ENCODE peak calls at places on chromosomes 12 and 14, in ten cellular contexts. One of them, this sample, is unnamed.

GRCh38 chr14:95482967-95483842 is 33.2 kb downstream of the SYNE3 start:
- DNase-seq in cardiac muscle cell: no peak
- DNase-seq in upper lobe of right lung: no peak
- DNase-seq in activated CD8-positive, alpha-beta T cell treated with anti-CD3 and anti-CD28 coated beads for 36 hours: no peak
- DNase-seq in astrocyte of the cerebellum: peak
- DNase-seq in body of pancreas: peak
- DNase-seq in astrocyte of the spinal cord: peak
- DNase-seq in tibial nerve: peak
- DNase-seq in HL-60: no peak
- DNase-seq in A549: peak
- DNase-seq in this sample: no peak

GRCh38 chr12:109877504-109878246 is 2.7 kb downstream of the GLTP start:
- DNase-seq in A549: no peak
- DNase-seq in upper lobe of right lung: no peak
- DNase-seq in cardiac muscle cell: no peak
- DNase-seq in astrocyte of the cerebellum: no peak
- DNase-seq in HL-60: no peak
- DNase-seq in activated CD8-positive, alpha-beta T cell treated with anti-CD3 and anti-CD28 coated beads for 36 hours: no peak
- DNase-seq in astrocyte of the spinal cord: no peak
- DNase-seq in body of pancreas: no peak
- DNase-seq in tibial nerve: no peak
- DNase-seq in this sample: no peak

GRCh38 chr12:121579190-121579791 is 1.5 kb downstream of the KDM2B start:
- DNase-seq in A549: no peak
- DNase-seq in astrocyte of the spinal cord: no peak
- DNase-seq in HL-60: peak
- DNase-seq in astrocyte of the cerebellum: no peak
- DNase-seq in cardiac muscle cell: peak
- DNase-seq in tibial nerve: peak
- DNase-seq in upper lobe of right lung: peak
- DNase-seq in activated CD8-positive, alpha-beta T cell treated with anti-CD3 and anti-CD28 coated beads for 36 hours: peak
- DNase-seq in body of pancreas: peak
- DNase-seq in this sample: peak

GRCh38 chr12:63991036-63991547 is 146.6 kb downstream of the SRGAP1 start:
- DNase-seq in HL-60: no peak
- DNase-seq in astrocyte of the spinal cord: no peak
- DNase-seq in astrocyte of the cerebellum: no peak
- DNase-seq in upper lobe of right lung: no peak
- DNase-seq in body of pancreas: no peak
- DNase-seq in A549: no peak
- DNase-seq in activated CD8-positive, alpha-beta T cell treated with anti-CD3 and anti-CD28 coated beads for 36 hours: no peak
- DNase-seq in cardiac muscle cell: no peak
- DNase-seq in tibial nerve: no peak
- DNase-seq in this sample: no peak

GRCh38 chr12:14577344-14577743 is 9.7 kb upstream of the PLBD1 start:
- DNase-seq in astrocyte of the spinal cord: peak
- DNase-seq in tibial nerve: no peak
- DNase-seq in astrocyte of the cerebellum: peak
- DNase-seq in cardiac muscle cell: no peak
- DNase-seq in upper lobe of right lung: no peak
- DNase-seq in activated CD8-positive, alpha-beta T cell treated with anti-CD3 and anti-CD28 coated beads for 36 hours: no peak
- DNase-seq in body of pancreas: no peak
- DNase-seq in HL-60: peak
- DNase-seq in A549: no peak
- DNase-seq in this sample: no peak

GRCh38 chr14:50821471-50822464 is 9.2 kb downstream of the NIN start:
- DNase-seq in upper lobe of right lung: peak
- DNase-seq in astrocyte of the spinal cord: no peak
- DNase-seq in cardiac muscle cell: no peak
- DNase-seq in tibial nerve: no peak
- DNase-seq in astrocyte of the cerebellum: no peak
- DNase-seq in activated CD8-positive, alpha-beta T cell treated with anti-CD3 and anti-CD28 coated beads for 36 hours: peak
- DNase-seq in HL-60: peak
- DNase-seq in body of pancreas: no peak
- DNase-seq in A549: no peak
- DNase-seq in this sample: peak

GRCh38 chr12:1488908-1489381 is 105.4 kb downstream of the FBXL14 start:
- DNase-seq in astrocyte of the spinal cord: no peak
- DNase-seq in body of pancreas: no peak
- DNase-seq in activated CD8-positive, alpha-beta T cell treated with anti-CD3 and anti-CD28 coated beads for 36 hours: peak
- DNase-seq in HL-60: peak
- DNase-seq in A549: no peak
- DNase-seq in tibial nerve: no peak
- DNase-seq in upper lobe of right lung: no peak
- DNase-seq in cardiac muscle cell: no peak
- DNase-seq in astrocyte of the cerebellum: no peak
- DNase-seq in this sample: no peak

GRCh38 chr12:54859502-54859901 is 5.2 kb downstream of the MUCL1 start:
- DNase-seq in activated CD8-positive, alpha-beta T cell treated with anti-CD3 and anti-CD28 coated beads for 36 hours: no peak
- DNase-seq in cardiac muscle cell: no peak
- DNase-seq in HL-60: no peak
- DNase-seq in upper lobe of right lung: no peak
- DNase-seq in A549: no peak
- DNase-seq in astrocyte of the cerebellum: no peak
- DNase-seq in body of pancreas: no peak
- DNase-seq in astrocyte of the spinal cord: no peak
- DNase-seq in tibial nerve: no peak
- DNase-seq in this sample: no peak

GRCh38 chr12:89251326-89252237 is 100.7 kb downstream of the DUSP6 start:
- DNase-seq in astrocyte of the spinal cord: no peak
- DNase-seq in activated CD8-positive, alpha-beta T cell treated with anti-CD3 and anti-CD28 coated beads for 36 hours: no peak
- DNase-seq in cardiac muscle cell: no peak
- DNase-seq in tibial nerve: no peak
- DNase-seq in A549: no peak
- DNase-seq in body of pancreas: no peak
- DNase-seq in astrocyte of the cerebellum: no peak
- DNase-seq in HL-60: no peak
- DNase-seq in upper lobe of right lung: no peak
- DNase-seq in this sample: no peak

GRCh38 chr12:92552412-92553108 is 150.2 kb upstream of the PLEKHG7 start:
- DNase-seq in HL-60: no peak
- DNase-seq in body of pancreas: no peak
- DNase-seq in tibial nerve: no peak
- DNase-seq in astrocyte of the spinal cord: no peak
- DNase-seq in astrocyte of the cerebellum: no peak
- DNase-seq in upper lobe of right lung: no peak
- DNase-seq in activated CD8-positive, alpha-beta T cell treated with anti-CD3 and anti-CD28 coated beads for 36 hours: no peak
- DNase-seq in A549: no peak
- DNase-seq in cardiac muscle cell: peak
- DNase-seq in this sample: no peak

GRCh38 chr12:45336331-45336730 is 120.4 kb downstream of the ANO6 start:
- DNase-seq in astrocyte of the cerebellum: peak
- DNase-seq in upper lobe of right lung: no peak
- DNase-seq in cardiac muscle cell: no peak
- DNase-seq in tibial nerve: no peak
- DNase-seq in HL-60: no peak
- DNase-seq in A549: no peak
- DNase-seq in activated CD8-positive, alpha-beta T cell treated with anti-CD3 and anti-CD28 coated beads for 36 hours: no peak
- DNase-seq in body of pancreas: no peak
- DNase-seq in astrocyte of the spinal cord: peak
- DNase-seq in this sample: no peak

GRCh38 chr14:64634558-64634957 is 69.7 kb upstream of the PLEKHG3 start:
- DNase-seq in upper lobe of right lung: no peak
- DNase-seq in cardiac muscle cell: no peak
- DNase-seq in tibial nerve: no peak
- DNase-seq in body of pancreas: no peak
- DNase-seq in A549: no peak
- DNase-seq in astrocyte of the cerebellum: no peak
- DNase-seq in activated CD8-positive, alpha-beta T cell treated with anti-CD3 and anti-CD28 coated beads for 36 hours: no peak
- DNase-seq in HL-60: no peak
- DNase-seq in astrocyte of the spinal cord: no peak
- DNase-seq in this sample: no peak
- TF ChIP-seq CTCF in upper lobe of right lung: no peak
- TF ChIP-seq CTCF in cardiac muscle cell: no peak
- TF ChIP-seq CTCF in tibial nerve: no peak
- TF ChIP-seq CTCF in body of pancreas: no peak
- TF ChIP-seq CTCF in A549: no peak
- TF ChIP-seq CTCF in astrocyte of the cerebellum: no peak
- TF ChIP-seq CTCF in activated CD8-positive, alpha-beta T cell treated with anti-CD3 and anti-CD28 coated beads for 36 hours: no peak
- TF ChIP-seq CTCF in HL-60: no peak
- TF ChIP-seq CTCF in astrocyte of the spinal cord: no peak
- TF ChIP-seq CTCF in this sample: no peak

GRCh38 chr12:62622177-62622576 is 155.6 kb downstream of the MON2 start:
- DNase-seq in astrocyte of the cerebellum: no peak
- DNase-seq in cardiac muscle cell: no peak
- DNase-seq in tibial nerve: no peak
- DNase-seq in A549: no peak
- DNase-seq in activated CD8-positive, alpha-beta T cell treated with anti-CD3 and anti-CD28 coated beads for 36 hours: no peak
- DNase-seq in body of pancreas: no peak
- DNase-seq in astrocyte of the spinal cord: no peak
- DNase-seq in HL-60: no peak
- DNase-seq in upper lobe of right lung: no peak
- DNase-seq in this sample: no peak

GRCh38 chr12:62621239-62621638 is 154.6 kb downstream of the MON2 start:
- DNase-seq in A549: no peak
- DNase-seq in HL-60: no peak
- DNase-seq in astrocyte of the cerebellum: no peak
- DNase-seq in activated CD8-positive, alpha-beta T cell treated with anti-CD3 and anti-CD28 coated beads for 36 hours: no peak
- DNase-seq in cardiac muscle cell: no peak
- DNase-seq in body of pancreas: no peak
- DNase-seq in tibial nerve: no peak
- DNase-seq in astrocyte of the spinal cord: no peak
- DNase-seq in upper lobe of right lung: no peak
- DNase-seq in this sample: no peak

GRCh38 chr12:62618948-62619347 is 152.3 kb downstream of the MON2 start:
- DNase-seq in body of pancreas: no peak
- DNase-seq in A549: no peak
- DNase-seq in astrocyte of the spinal cord: no peak
- DNase-seq in HL-60: no peak
- DNase-seq in upper lobe of right lung: no peak
- DNase-seq in astrocyte of the cerebellum: no peak
- DNase-seq in activated CD8-positive, alpha-beta T cell treated with anti-CD3 and anti-CD28 coated beads for 36 hours: no peak
- DNase-seq in tibial nerve: no peak
- DNase-seq in cardiac muscle cell: no peak
- DNase-seq in this sample: no peak

GRCh38 chr12:62613092-62613491 is 146.5 kb downstream of the MON2 start:
- DNase-seq in upper lobe of right lung: no peak
- DNase-seq in HL-60: no peak
- DNase-seq in body of pancreas: no peak
- DNase-seq in astrocyte of the spinal cord: no peak
- DNase-seq in cardiac muscle cell: no peak
- DNase-seq in A549: no peak
- DNase-seq in activated CD8-positive, alpha-beta T cell treated with anti-CD3 and anti-CD28 coated beads for 36 hours: no peak
- DNase-seq in tibial nerve: no peak
- DNase-seq in astrocyte of the cerebellum: no peak
- DNase-seq in this sample: no peak

DNA sequence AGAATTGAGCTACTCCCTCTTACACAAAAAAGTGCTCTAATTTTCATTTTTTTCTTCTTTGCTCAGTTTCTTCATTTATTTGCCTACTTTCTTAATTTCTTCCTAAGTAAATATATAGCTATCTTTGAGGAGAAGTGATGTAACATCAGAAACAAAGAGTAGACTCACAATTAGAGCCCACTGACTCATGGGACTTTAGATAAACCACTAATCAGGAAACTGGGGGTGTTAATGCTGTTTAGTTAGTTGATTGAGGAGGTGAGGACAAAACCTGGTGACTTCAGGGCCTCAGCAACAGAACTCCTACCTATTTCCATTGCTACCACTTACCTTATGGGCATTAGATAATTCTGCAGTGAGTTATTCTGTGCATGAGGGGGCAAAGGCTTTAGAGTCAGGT is 151.7 kb downstream of the MON2 start:
- DNase-seq in cardiac muscle cell: no peak
- DNase-seq in astrocyte of the spinal cord: no peak
- DNase-seq in astrocyte of the cerebellum: no peak
- DNase-seq in A549: no peak
- DNase-seq in activated CD8-positive, alpha-beta T cell treated with anti-CD3 and anti-CD28 coated beads for 36 hours: no peak
- DNase-seq in HL-60: no peak
- DNase-seq in tibial nerve: no peak
- DNase-seq in body of pancreas: no peak
- DNase-seq in upper lobe of right lung: no peak
- DNase-seq in this sample: no peak
- TF ChIP-seq CTCF in cardiac muscle cell: no peak
- TF ChIP-seq CTCF in astrocyte of the spinal cord: no peak
- TF ChIP-seq CTCF in astrocyte of the cerebellum: no peak
- TF ChIP-seq CTCF in A549: no peak
- TF ChIP-seq CTCF in activated CD8-positive, alpha-beta T cell treated with anti-CD3 and anti-CD28 coated beads for 36 hours: no peak
- TF ChIP-seq CTCF in HL-60: no peak
- TF ChIP-seq CTCF in tibial nerve: no peak
- TF ChIP-seq CTCF in body of pancreas: no peak
- TF ChIP-seq CTCF in upper lobe of right lung: no peak
- TF ChIP-seq CTCF in this sample: no peak

DNA sequence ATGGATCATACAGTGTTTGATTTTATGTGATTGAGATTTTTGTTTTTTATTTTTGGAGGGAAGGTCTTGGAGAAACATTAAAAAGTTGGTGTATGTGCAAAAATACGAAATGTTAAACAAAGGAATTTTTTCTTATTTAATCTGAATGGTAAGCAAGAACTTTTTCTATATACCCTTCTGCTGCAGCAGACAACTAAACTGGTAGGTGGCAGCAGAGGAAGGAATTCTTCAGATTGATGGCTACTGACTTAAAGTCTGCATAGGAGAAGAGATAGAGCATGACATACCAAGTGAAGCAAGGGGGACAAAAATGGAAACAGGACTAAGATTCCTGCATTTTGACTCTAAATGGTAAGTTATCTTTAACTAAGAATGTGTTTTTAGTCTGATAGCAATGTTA is 42.0 kb upstream of the A2ML1 start:
- DNase-seq in tibial nerve: no peak
- DNase-seq in A549: peak
- DNase-seq in activated CD8-positive, alpha-beta T cell treated with anti-CD3 and anti-CD28 coated beads for 36 hours: peak
- DNase-seq in cardiac muscle cell: peak
- DNase-seq in astrocyte of the spinal cord: peak
- DNase-seq in body of pancreas: no peak
- DNase-seq in astrocyte of the cerebellum: peak
- DNase-seq in upper lobe of right lung: no peak
- DNase-seq in HL-60: peak
- DNase-seq in this sample: peak
- TF ChIP-seq CTCF in tibial nerve: peak
- TF ChIP-seq CTCF in A549: peak
- TF ChIP-seq CTCF in activated CD8-positive, alpha-beta T cell treated with anti-CD3 and anti-CD28 coated beads for 36 hours: peak
- TF ChIP-seq CTCF in cardiac muscle cell: peak
- TF ChIP-seq CTCF in astrocyte of the spinal cord: peak
- TF ChIP-seq CTCF in body of pancreas: peak
- TF ChIP-seq CTCF in astrocyte of the cerebellum: peak
- TF ChIP-seq CTCF in upper lobe of right lung: peak
- TF ChIP-seq CTCF in HL-60: no peak
- TF ChIP-seq CTCF in this sample: peak

GRCh38 chr14:23360496-23360895 is 4.5 kb downstream of the EFS start:
- DNase-seq in astrocyte of the cerebellum: no peak
- DNase-seq in cardiac muscle cell: no peak
- DNase-seq in tibial nerve: no peak
- DNase-seq in upper lobe of right lung: no peak
- DNase-seq in astrocyte of the spinal cord: no peak
- DNase-seq in activated CD8-positive, alpha-beta T cell treated with anti-CD3 and anti-CD28 coated beads for 36 hours: peak
- DNase-seq in HL-60: no peak
- DNase-seq in body of pancreas: no peak
- DNase-seq in A549: peak
- DNase-seq in this sample: no peak
- TF ChIP-seq CTCF in astrocyte of the cerebellum: peak
- TF ChIP-seq CTCF in cardiac muscle cell: no peak
- TF ChIP-seq CTCF in tibial nerve: no peak
- TF ChIP-seq CTCF in upper lobe of right lung: no peak
- TF ChIP-seq CTCF in astrocyte of the spinal cord: peak
- TF ChIP-seq CTCF in activated CD8-positive, alpha-beta T cell treated with anti-CD3 and anti-CD28 coated beads for 36 hours: no peak
- TF ChIP-seq CTCF in HL-60: no peak
- TF ChIP-seq CTCF in body of pancreas: no peak
- TF ChIP-seq CTCF in A549: peak
- TF ChIP-seq CTCF in this sample: no peak